ENCODE peak calls at places on chromosomes 7 and 10, in nine cellular contexts. A is activated T-helper 2 cell treated with anti-CD3 and anti-CD28 coated beads, Interferon-gamma antibody, Interleukin-2, Interleukin-4, amounts not matched to agents 10 μg/mL and 5 μg/mL and 100 μg/mL, durations not matched to agents 14 hours and 24 hours and 36 hours; C is COR-L47; I is DMS 273 treated with DMSO at 0.1 percent for 48 hours; P is Daoy; W is mucosa of descending colon; V is ureter; Q is uterus; L is activated CD8-positive, alpha-beta T cell treated with anti-CD3 and anti-CD28 coated beads for 36 hours. M is an unnamed sample.

GRCh38 chr7:86939197-86939814 is 120.1 kb downstream of the ELAPOR2 start:
- DNase-seq in A (no peak), I (peak; percentile 53), C (peak; percentile 60), V (peak; percentile 61), Q (peak; percentile 35), W (no peak), P (peak; percentile 54), L (peak; percentile 59), M (peak; percentile 62)

GRCh38 chr10:80552151-80552646 is 14.5 kb downstream of the SH2D4B start:
- DNase-seq in L (no peak), A (no peak), V (no peak), Q (no peak), P (no peak), I (peak; percentile 44), C (peak; percentile 6), W (peak; percentile 61), M (no peak)

GRCh38 chr7:11251436-11251835 is 277.8 kb downstream of the PHF14 start:
- DNase-seq in V (no peak), Q (no peak), P (no peak), C (no peak), I (no peak), A (no peak), W (no peak), L (no peak), M (no peak)

GRCh38 chr10:127587668-127588395 is 38.7 kb downstream of the NPS start:
- DNase-seq in W (no peak), A (no peak), I (no peak), C (no peak), L (no peak), V (no peak), P (no peak), Q (no peak), M (no peak)

GRCh38 chr7:107902381-107902780 is 11.4 kb downstream of the DLD start:
- DNase-seq in W (no peak), Q (no peak), V (no peak), C (no peak), A (no peak), P (no peak), I (no peak), L (no peak), M (no peak)

GRCh38 chr7:30241767-30242166 is 42.6 kb upstream of the ZNRF2 start:
- DNase-seq in L (no peak), P (no peak), I (no peak), W (no peak), C (no peak), V (no peak), A (no peak), Q (no peak), M (peak; percentile 16)

GRCh38 chr10:78966844-78967488 is 101.8 kb upstream of the ZMIZ1 start:
- DNase-seq in W (no peak), P (no peak), V (no peak), C (no peak), Q (no peak), I (no peak), A (no peak), L (no peak), M (no peak)

GRCh38 chr7:95904099-95904498 is 131.7 kb downstream of the DYNC1I1 start:
- DNase-seq in A (no peak), Q (no peak), V (no peak), C (no peak), I (no peak), P (no peak), L (no peak), W (no peak), M (no peak)

GRCh38 chr10:112883853-112884502 is 66.1 kb upstream of the TCF7L2 start:
- DNase-seq in Q (no peak), C (no peak), L (no peak), I (no peak), W (no peak), A (no peak), V (no peak), P (no peak), M (no peak)

GRCh38 chr10:10794056-10794455 is 223.6 kb upstream of the CELF2 start:
- DNase-seq in L (no peak), W (no peak), A (no peak), Q (no peak), C (no peak), I (no peak), P (no peak), V (no peak), M (peak; percentile 28)

GRCh38 chr10:11476035-11476434 is 135.4 kb downstream of the USP6NL start:
- DNase-seq in W (no peak), V (no peak), C (no peak), L (no peak), P (no peak), Q (no peak), A (no peak), I (no peak), M (no peak)

GRCh38 chr10:118543714-118544400 is 51.6 kb downstream of the PRLHR start:
- DNase-seq in C (peak; percentile 55), Q (no peak), L (peak; percentile 67), I (no peak), A (peak; percentile 29), V (no peak), P (peak; percentile 58), W (no peak), M (peak; percentile 17)

GRCh38 chr7:138590154-138590553 is 111.0 kb downstream of the SVOPL start:
- DNase-seq in V (no peak), A (no peak), Q (no peak), W (no peak), L (no peak), C (no peak), P (no peak), I (no peak), M (no peak)

GRCh38 chr10:3107426-3107961 is 40.1 kb downstream of the PFKP start:
- DNase-seq in L (no peak), C (no peak), I (no peak), W (peak; percentile 72), A (no peak), P (peak; percentile 90), Q (peak; percentile 57), V (peak; percentile 83), M (peak; percentile 83)

GRCh38 chr7:110800984-110801383 is 289.9 kb upstream of the LRRN3 start:
- DNase-seq in P (no peak), C (no peak), Q (no peak), V (no peak), I (no peak), L (no peak), A (no peak), W (no peak), M (no peak)

GRCh38 chr10:34739915-34740314 is 75.2 kb downstream of the PARD3 start:
- DNase-seq in V (peak; percentile 60), Q (peak; percentile 69), L (no peak), P (peak; percentile 63), W (no peak), C (peak; percentile 49), A (no peak), I (peak; percentile 86), M (peak; percentile 73)

GRCh38 chr7:149063481-149063880 is 27.0 kb downstream of the ZNF786 start:
- DNase-seq in V (no peak), Q (no peak), A (no peak), L (no peak), W (no peak), P (no peak), I (no peak), C (no peak), M (no peak)

GRCh38 chr10:3852147-3852904 is 67.3 kb upstream of the KLF6 start:
- DNase-seq in W (peak; percentile 84), P (peak; percentile 88), V (peak; percentile 82), C (peak; percentile 58), L (peak; percentile 85), A (peak; percentile 59), I (no peak), Q (peak; percentile 94), M (peak; percentile 99)

GRCh38 chr7:23539494-23539907 is 7.7 kb upstream of the TRA2A start:
- DNase-seq in W (no peak), C (no peak), V (no peak), L (no peak), A (no peak), P (no peak), I (no peak), Q (no peak), M (no peak)

GRCh38 chr7:30843741-30844482 is 67.7 kb upstream of the AQP1 start:
- DNase-seq in P (no peak), W (no peak), I (no peak), C (no peak), Q (no peak), L (no peak), V (no peak), A (no peak), M (no peak)

GRCh38 chr10:119755446-119755845 is 29.6 kb downstream of the INPP5F start:
- DNase-seq in I (no peak), P (no peak), A (no peak), V (no peak), C (no peak), W (no peak), Q (no peak), L (no peak), M (peak; percentile 16)

GRCh38 chr10:75350791-75351190 is 50.8 kb downstream of the ZNF503 start:
- DNase-seq in P (peak; percentile 32), I (no peak), Q (no peak), L (no peak), C (no peak), V (no peak), W (no peak), A (no peak), M (peak; percentile 35)

GRCh38 chr10:31583358-31583757 is 264.3 kb downstream of the ZEB1 start:
- DNase-seq in P (no peak), C (no peak), W (no peak), A (no peak), Q (no peak), I (no peak), V (no peak), L (no peak), M (no peak)

GRCh38 chr10:42989481-42989921 is 87.4 kb upstream of the RET start:
- DNase-seq in I (no peak), V (no peak), W (no peak), A (peak; percentile 5), P (no peak), Q (no peak), C (no peak), L (no peak), M (no peak)

GRCh38 chr7:88361357-88361756 is 54.7 kb upstream of the STEAP4 start:
- DNase-seq in A (no peak), P (no peak), Q (no peak), I (no peak), V (no peak), C (no peak), W (no peak), L (no peak), M (no peak)

GRCh38 chr7:95758187-95758586 is 14.2 kb upstream of the DYNC1I1 start:
- DNase-seq in C (peak; percentile 91), I (no peak), A (no peak), P (no peak), V (no peak), Q (no peak), W (no peak), L (no peak), M (no peak)

GRCh38 chr10:133230387-133231195 is 574 bp downstream of the UTF1 start:
- DNase-seq in V (no peak), C (no peak), W (no peak), Q (no peak), A (no peak), L (peak; percentile 29), P (no peak), I (no peak), M (no peak)

GRCh38 chr10:30254926-30255325 is 94.2 kb downstream of the MTPAP start:
- DNase-seq in I (no peak), C (no peak), W (no peak), L (no peak), P (no peak), V (no peak), Q (no peak), A (no peak), M (no peak)

GRCh38 chr7:151408839-151409554 is 841 bp downstream of the WDR86 start:
- DNase-seq in C (no peak), A (peak; percentile 21), P (no peak), I (no peak), Q (no peak), V (no peak), W (peak; percentile 58), L (peak; percentile 60), M (peak; percentile 66)

GRCh38 chr7:107355616-107356015 is 114.2 kb upstream of the GPR22 start:
- DNase-seq in W (no peak), V (no peak), Q (no peak), C (no peak), L (no peak), I (no peak), A (no peak), P (no peak), M (peak; percentile 2)

GRCh38 chr10:132418520-132419416 is 21.8 kb downstream of the PWWP2B start:
- DNase-seq in P (no peak), C (peak; percentile 51), W (peak; percentile 92), Q (no peak), L (no peak), A (no peak), I (no peak), V (peak; percentile 87), M (no peak)

M was measured in amniotic epithelial cell.